ENCODE peak calls at places on chromosomes 13 and 19, in four cellular contexts. M is dorsolateral prefrontal cortex, X is ovary, F is tibial nerve. Z is an unnamed sample.

GRCh38 chr19:19602713-19603320 is 15.7 kb downstream of the PBX4 start:
- DNase-seq in M (no peak), X (no peak), F (no peak), Z (no peak)

GRCh38 chr13:49540552-49540951 is 44.8 kb downstream of the PHF11 start:
- DNase-seq in M (no peak), X (no peak), F (no peak), Z (no peak)

GRCh38 chr19:3821156-3821555 is 35.0 kb upstream of the MATK start:
- DNase-seq in M (no peak), X (no peak), F (no peak), Z (no peak)

GRCh38 chr13:94950303-94950702 is 238.0 kb upstream of the SOX21 start:
- DNase-seq in M (peak), X (no peak), F (no peak), Z (no peak)

GRCh38 chr13:25111557-25111956 is 15.6 kb downstream of the PABPC3 start:
- DNase-seq in M (no peak), X (no peak), F (no peak), Z (no peak)

GRCh38 chr19:45505151-45505995 is 1.9 kb upstream of the VASP start:
- DNase-seq in M (no peak), X (no peak), F (no peak), Z (no peak)

GRCh38 chr19:51439021-51439465 is 19.2 kb downstream of the SIGLEC8 start:
- DNase-seq in M (no peak), X (no peak), F (no peak), Z (no peak)

GRCh38 chr13:40388617-40389016 is 277.8 kb downstream of the FOXO1 start:
- DNase-seq in M (no peak), X (no peak), F (no peak), Z (peak)

GRCh38 chr19:35355851-35356460 is 2.3 kb upstream of the FFAR3 start:
- DNase-seq in M (no peak), X (no peak), F (no peak), Z (peak)

GRCh38 chr19:4506449-4507149 is 11.7 kb downstream of the PLIN4 start:
- DNase-seq in M (no peak), X (no peak), F (no peak), Z (no peak)

GRCh38 chr13:57638147-57638890 is 6.8 kb downstream of the PCDH17 start:
- DNase-seq in M (no peak), X (no peak), F (no peak), Z (no peak)

GRCh38 chr19:45515081-45515624 is 7.9 kb downstream of the VASP start:
- DNase-seq in M (no peak), X (no peak), F (no peak), Z (peak)

GRCh38 chr13:110123041-110123809 is 183.7 kb downstream of the COL4A1 start:
- DNase-seq in M (no peak), X (no peak), F (no peak), Z (no peak)

GRCh38 chr19:6215701-6216235 is 64.0 kb downstream of the MLLT1 start:
- DNase-seq in M (no peak), X (peak), F (no peak), Z (no peak)

GRCh38 chr13:106337096-106337495 is 198.4 kb downstream of the EFNB2 start:
- DNase-seq in M (no peak), X (no peak), F (no peak), Z (no peak)

GRCh38 chr13:20684535-20684934 is 19.0 kb upstream of the IL17D start:
- DNase-seq in M (no peak), X (no peak), F (no peak), Z (no peak)

GRCh38 chr13:44153536-44153935 is 220.1 kb upstream of the SERP2 start:
- DNase-seq in M (no peak), X (no peak), F (no peak), Z (no peak)

GRCh38 chr19:35079826-35080225 is 35.8 kb upstream of the FXYD3 start:
- DNase-seq in M (no peak), X (no peak), F (no peak), Z (no peak)

GRCh38 chr19:35959968-35960320 is 23.8 kb downstream of the LRFN3 start:
- DNase-seq in M (no peak), X (no peak), F (no peak), Z (no peak)

GRCh38 chr13:20473139-20473538 is 52.5 kb downstream of the CRYL1 start:
- DNase-seq in M (no peak), X (no peak), F (no peak), Z (no peak)

GRCh38 chr13:61286148-61286745 is 129.4 kb downstream of the PCDH20 start:
- DNase-seq in M (no peak), X (no peak), F (no peak), Z (no peak)

GRCh38 chr19:51784922-51785690 is 9.9 kb upstream of the FPR3 start:
- DNase-seq in M (peak), X (no peak), F (no peak), Z (peak)

GRCh38 chr13:39616087-39616694 is 13.2 kb upstream of the LHFPL6 start:
- DNase-seq in M (peak), X (no peak), F (no peak), Z (peak)

GRCh38 chr13:104737713-104738112 is 1671.5 kb upstream of the SLC10A2 start:
- DNase-seq in M (no peak), X (no peak), F (no peak), Z (no peak)

GRCh38 chr19:53982611-53983010 is 8.8 kb upstream of the CACNG6 start:
- DNase-seq in M (no peak), X (no peak), F (no peak), Z (no peak)

GRCh38 chr13:32471187-32471922 is 43.4 kb upstream of the N4BP2L1 start:
- DNase-seq in M (peak), X (peak), F (no peak), Z (no peak)

GRCh38 chr13:110233181-110233641 is 73.7 kb downstream of the COL4A1 start:
- DNase-seq in M (no peak), X (no peak), F (peak), Z (no peak)

GRCh38 chr13:29901714-29902631 is 51.6 kb upstream of the UBL3 start:
- DNase-seq in M (no peak), X (no peak), F (no peak), Z (no peak)

GRCh38 chr13:73937420-73937819 is 196.8 kb downstream of the KLF12 start:
- DNase-seq in M (no peak), X (no peak), F (no peak), Z (no peak)

GRCh38 chr13:99123101-99124045 is 77.3 kb upstream of the UBAC2 start:
- DNase-seq in M (no peak), X (no peak), F (no peak), Z (no peak)

GRCh38 chr19:1221141-1221903 is 15.7 kb downstream of the STK11 start:
- DNase-seq in M (peak), X (peak), F (peak), Z (no peak)

GRCh38 chr19:4624733-4625362 is 14.5 kb upstream of the TNFAIP8L1 start:
- DNase-seq in M (peak), X (no peak), F (no peak), Z (no peak)

GRCh38 chr13:98173431-98173921 is 3.6 kb downstream of the RNF113B start:
- DNase-seq in M (no peak), X (peak), F (no peak), Z (no peak)

GRCh38 chr19:48900477-48901452 is 653 bp downstream of the NUCB1 start:
- DNase-seq in M (no peak), X (peak), F (no peak), Z (no peak)
- TF ChIP-seq CTCF in M (no peak), X (no peak), F (no peak), Z (no peak)

DNA sequence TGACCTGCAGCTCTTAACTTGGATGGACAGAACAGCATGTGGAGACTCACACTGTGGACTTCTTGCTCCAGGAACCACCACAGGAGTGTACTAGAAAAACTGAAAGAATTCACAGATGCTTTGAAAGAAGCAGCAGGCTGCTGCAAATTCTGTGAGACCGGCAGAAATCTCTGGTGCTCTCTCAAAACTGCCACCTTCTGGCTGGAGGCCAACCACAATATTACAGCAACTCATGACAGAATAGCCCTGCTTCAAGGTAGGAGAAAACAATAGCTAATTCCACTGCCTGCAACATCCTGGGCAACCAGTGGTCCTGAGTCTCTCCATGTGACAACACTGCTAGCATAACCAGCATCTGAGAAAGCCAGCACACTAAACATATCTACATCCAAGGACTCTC is 26.9 kb downstream of the CDK8 start:
- DNase-seq in M (no peak), X (no peak), F (no peak), Z (no peak)
- TF ChIP-seq CTCF in M (no peak), X (no peak), F (no peak), Z (no peak)

GRCh38 chr19:18390075-18390909 is 4.3 kb downstream of the GDF15 start:
- DNase-seq in M (no peak), X (no peak), F (no peak), Z (no peak)

GRCh38 chr19:18392417-18392816 is 5.0 kb downstream of the LRRC25 start:
- DNase-seq in M (no peak), X (peak), F (peak), Z (no peak)

GRCh38 chr19:18393836-18394235 is 3.6 kb downstream of the LRRC25 start:
- DNase-seq in M (no peak), X (no peak), F (no peak), Z (no peak)

GRCh38 chr19:18391509-18392075 is 5.6 kb downstream of the GDF15 start:
- DNase-seq in M (no peak), X (no peak), F (no peak), Z (no peak)

GRCh38 chr19:18392936-18393335 is 4.5 kb downstream of the LRRC25 start:
- DNase-seq in M (no peak), X (no peak), F (no peak), Z (no peak)
- TF ChIP-seq CTCF in M (no peak), X (no peak), F (no peak), Z (no peak)

GRCh38 chr13:31367410-31367809 is 167.6 kb downstream of the B3GLCT start:
- DNase-seq in M (no peak), X (no peak), F (no peak), Z (no peak)
- TF ChIP-seq CTCF in M (no peak), X (no peak), F (no peak), Z (no peak)

GRCh38 chr19:38719761-38720558 is 24.3 kb downstream of the CAPN12 start:
- DNase-seq in M (no peak), X (no peak), F (no peak), Z (no peak)
- TF ChIP-seq CTCF in M (no peak), X (no peak), F (no peak), Z (no peak)

GRCh38 chr13:82758056-82758455 is 1124.2 kb downstream of the SLITRK1 start:
- DNase-seq in M (no peak), X (no peak), F (no peak), Z (peak)
- TF ChIP-seq CTCF in M (no peak), X (no peak), F (no peak), Z (peak)

DNA sequence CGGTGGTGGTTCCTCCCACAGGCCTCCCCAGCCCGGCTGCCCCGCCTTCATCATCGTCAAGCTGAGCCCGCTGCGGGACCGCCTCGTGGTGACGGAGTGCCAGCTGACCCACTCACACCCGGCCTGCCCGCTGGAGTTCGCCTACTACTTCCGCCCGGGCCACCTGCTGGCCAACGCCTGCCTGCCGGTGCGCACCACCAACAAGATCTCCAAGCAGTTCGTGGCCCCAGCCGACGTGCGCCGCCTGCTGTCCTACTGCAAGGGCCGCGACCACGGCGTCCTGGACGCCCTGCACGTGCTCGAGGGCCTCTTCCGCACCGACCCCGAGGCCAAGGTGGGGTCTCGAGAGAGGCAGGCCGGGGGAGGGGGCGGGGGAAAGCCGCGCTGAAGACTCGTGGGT is 12.0 kb downstream of the ZSWIM9 start:
- DNase-seq in M (no peak), X (no peak), F (no peak), Z (no peak)
- TF ChIP-seq CTCF in M (no peak), X (no peak), F (no peak), Z (no peak)

GRCh38 chr19:18279516-18280246 is 1.7 kb downstream of the JUND start:
- DNase-seq in M (peak), X (peak), F (peak), Z (peak)

GRCh38 chr19:18281082-18282020 is at the start of gene JUND:
- DNase-seq in M (peak), X (peak), F (peak), Z (peak)

GRCh38 chr19:18280247-18281081 is 958 bp downstream of the JUND start:
- DNase-seq in M (peak), X (peak), F (peak), Z (peak)

GRCh38 chr19:18279266-18279515 is 2.2 kb downstream of the JUND start:
- DNase-seq in M (no peak), X (no peak), F (no peak), Z (no peak)

GRCh38 chr19:18278521-18279265 is 2.7 kb downstream of the JUND start:
- DNase-seq in M (no peak), X (peak), F (no peak), Z (no peak)
- TF ChIP-seq CTCF in M (no peak), X (peak), F (no peak), Z (peak)

GRCh38 chr19:24000656-24001055 is 86.0 kb downstream of the ZNF726 start:
- DNase-seq in M (no peak), X (no peak), F (no peak), Z (no peak)

GRCh38 chr19:23992348-23992747 is 77.7 kb downstream of the ZNF726 start:
- DNase-seq in M (no peak), X (no peak), F (no peak), Z (no peak)

GRCh38 chr19:23999821-24000610 is 85.3 kb downstream of the ZNF726 start:
- DNase-seq in M (no peak), X (no peak), F (no peak), Z (no peak)

GRCh38 chr19:23998568-23998967 is 83.9 kb downstream of the ZNF726 start:
- DNase-seq in M (no peak), X (no peak), F (no peak), Z (no peak)

GRCh38 chr19:23996549-23996948 is 81.9 kb downstream of the ZNF726 start:
- DNase-seq in M (no peak), X (no peak), F (no peak), Z (no peak)
- TF ChIP-seq CTCF in M (no peak), X (no peak), F (peak), Z (no peak)

DNA sequence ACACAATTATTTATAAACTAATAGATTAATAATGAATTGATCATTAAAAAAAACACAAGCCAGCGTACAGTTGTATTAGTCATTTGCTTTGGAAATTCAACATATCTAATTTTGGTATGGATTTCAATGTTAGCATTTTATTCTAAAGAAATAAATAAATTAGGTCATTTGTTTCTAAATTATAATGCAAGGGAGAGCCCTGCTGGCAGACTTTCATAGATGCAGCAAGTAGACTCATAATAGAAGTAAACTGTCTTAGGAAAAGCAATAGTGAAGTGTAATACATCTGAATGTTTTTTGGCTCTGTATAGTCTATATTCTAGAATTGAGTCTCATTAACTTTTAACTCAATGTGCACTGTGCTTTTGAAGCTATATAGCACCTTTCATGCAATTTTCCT is 982.4 kb upstream of the MIR17HG start:
- DNase-seq in M (no peak), X (no peak), F (no peak), Z (no peak)
- TF ChIP-seq CTCF in M (no peak), X (no peak), F (no peak), Z (no peak)